ENCODE peak calls at places on chromosomes 3 and 15, in four cellular contexts. M is NCI-H2029 treated with DMSO at 0.1 percent for 48 hours; R is stimulated activated CD8-positive, alpha-beta memory T cell treated with anti-CD3 and anti-CD28 coated beads, Interleukin-7, amount 100 ng/mL, for 4 hours; D is IMR-90. K is an unnamed sample.
A peak's percentile ranks its signal among the peaks of the same experiment; 100 is the strongest.

GRCh38 chr3:38397320-38397719 is 50.7 kb downstream of the XYLB start:
- DNase-seq in R (no peak), M (no peak), D (peak; percentile 47), K (no peak)

GRCh38 chr15:57890351-57890750 is 175.2 kb downstream of the ALDH1A2 start:
- DNase-seq in D (peak; percentile 35), M (no peak), R (no peak), K (no peak)

GRCh38 chr15:51736069-51736468 is 1.4 kb downstream of the LYSMD2 start:
- DNase-seq in D (no peak), R (no peak), M (no peak), K (no peak)

GRCh38 chr15:71780349-71780976 is 29.9 kb upstream of the NR2E3 start:
- DNase-seq in R (peak; percentile 11), M (no peak), D (peak; percentile 66), K (peak; percentile 22)

GRCh38 chr3:42735609-42736008 is 33.0 kb upstream of the HHATL start:
- DNase-seq in D (no peak), M (no peak), R (no peak), K (no peak)

GRCh38 chr15:68677996-68678395 is 99.2 kb downstream of the CORO2B start:
- DNase-seq in M (no peak), R (no peak), D (no peak), K (no peak)

GRCh38 chr3:174945276-174945675 is 86.1 kb downstream of the NAALADL2 start:
- DNase-seq in R (no peak), M (no peak), D (no peak), K (no peak)

GRCh38 chr3:161913786-161914389 is 417.3 kb downstream of the OTOL1 start:
- DNase-seq in D (peak; percentile 71), R (no peak), M (no peak), K (no peak)

GRCh38 chr3:12178091-12178820 is 19.5 kb upstream of the TIMP4 start:
- DNase-seq in M (no peak), R (no peak), D (peak; percentile 58), K (no peak)

GRCh38 chr15:91278956-91279355 is 178.9 kb downstream of the SV2B start:
- DNase-seq in D (no peak), M (no peak), R (no peak), K (no peak)

GRCh38 chr3:149920119-149920518 is 50.6 kb downstream of the PFN2 start:
- DNase-seq in D (no peak), M (no peak), R (no peak), K (no peak)

GRCh38 chr15:35181538-35181937 is 96.4 kb upstream of the NANOGP8 start:
- DNase-seq in M (no peak), R (no peak), D (peak; percentile 63), K (no peak)

GRCh38 chr3:193236990-193237389 is 4.0 kb upstream of the PLAAT1 start:
- DNase-seq in M (no peak), D (no peak), R (no peak), K (no peak)

GRCh38 chr3:4656646-4657318 is 163.6 kb downstream of the ITPR1 start:
- DNase-seq in M (no peak), D (no peak), R (no peak), K (no peak)

GRCh38 chr15:90097475-90097874 is 4.8 kb downstream of the IDH2 start:
- DNase-seq in M (no peak), D (no peak), R (peak; percentile 48), K (no peak)

GRCh38 chr3:31039145-31039544 is 144.7 kb upstream of the GADL1 start:
- DNase-seq in M (no peak), D (no peak), R (no peak), K (no peak)

GRCh38 chr3:172208586-172209332 is 169.4 kb downstream of the FNDC3B start:
- DNase-seq in M (peak; percentile 42), R (no peak), D (peak; percentile 28), K (no peak)

GRCh38 chr15:85750319-85750806 is 44.4 kb downstream of the KLHL25 start:
- DNase-seq in D (peak; percentile 8), M (no peak), R (no peak), K (peak; percentile 67)

GRCh38 chr3:162441716-162442115 is 945.1 kb downstream of the OTOL1 start:
- DNase-seq in M (no peak), D (no peak), R (no peak), K (no peak)

GRCh38 chr3:79724206-79724605 is 43.6 kb downstream of the ROBO1 start:
- DNase-seq in D (no peak), M (no peak), R (no peak), K (no peak)

GRCh38 chr3:55476515-55476914 is 10.6 kb downstream of the WNT5A start:
- DNase-seq in R (no peak), M (no peak), D (peak; percentile 94), K (no peak)

GRCh38 chr3:36380171-36381031 is at the start of gene STAC:
- DNase-seq in R (no peak), M (no peak), D (no peak), K (no peak)

GRCh38 chr15:66107070-66107469 is 146.5 kb downstream of the MEGF11 start:
- DNase-seq in D (no peak), R (no peak), M (no peak), K (no peak)

GRCh38 chr3:127851899-127852298 is 29.6 kb upstream of the MGLL start:
- DNase-seq in M (no peak), D (no peak), R (no peak), K (no peak)

GRCh38 chr15:69067296-69067695 is 52.8 kb downstream of the NOX5 start:
- DNase-seq in M (no peak), D (no peak), R (no peak), K (no peak)

GRCh38 chr3:173529062-173529711 is 131.6 kb downstream of the NLGN1 start:
- DNase-seq in M (peak; percentile 84), D (peak; percentile 4), R (no peak), K (no peak)

GRCh38 chr15:46644493-46645481 is 1010.0 kb downstream of the SQOR start:
- DNase-seq in R (no peak), M (no peak), D (no peak), K (no peak)

GRCh38 chr3:38989932-38990510 is 61.7 kb downstream of the SCN11A start:
- DNase-seq in M (no peak), R (no peak), D (no peak), K (no peak)

K was measured in hippocampal formation.